ENCODE peak calls at places on chromosomes 4 and X, in seven cellular contexts. R, L, K, M, P, J and A are unnamed samples.

GRCh38 chr4:18441676-18442075 is 420.1 kb upstream of the LCORL start:
- DNase-seq in P (no peak), J (no peak), R (no peak), M (no peak), L (no peak), K (no peak), A (no peak)

GRCh38 chr4:186760576-186760975 is 36.9 kb upstream of the FAT1 start:
- DNase-seq in R (peak), J (no peak), L (no peak), M (no peak), K (no peak), P (no peak), A (no peak)

GRCh38 chr4:87423313-87424031 is 1.1 kb downstream of the NUDT9 start:
- DNase-seq in R (peak), P (no peak), J (peak), M (no peak), K (peak), L (no peak), A (no peak)

GRCh38 chr4:168886361-168886760 is 123.7 kb downstream of the CBR4 start:
- DNase-seq in P (no peak), K (no peak), J (no peak), L (no peak), M (no peak), R (peak), A (no peak)

GRCh38 chr4:141605425-141605856 is 30.9 kb upstream of the IL15 start:
- DNase-seq in K (no peak), J (no peak), R (no peak), M (no peak), L (no peak), P (no peak), A (no peak)

GRCh38 chr4:53477038-53477565 is 99.7 kb downstream of the FIP1L1 start:
- DNase-seq in L (no peak), M (no peak), J (no peak), R (no peak), K (peak), P (no peak), A (no peak)

GRCh38 chr4:70705146-70705855 is 16.5 kb upstream of the RUFY3 start:
- DNase-seq in K (peak), L (peak), R (peak), M (peak), J (peak), P (peak), A (peak)

GRCh38 chr4:54255881-54256280 is 26.8 kb downstream of the PDGFRA start:
- DNase-seq in K (no peak), L (peak), J (no peak), M (no peak), P (no peak), R (no peak), A (no peak)

GRCh38 chr4:30904593-30904992 is 184.4 kb downstream of the PCDH7 start:
- DNase-seq in P (no peak), J (no peak), K (no peak), R (no peak), L (no peak), M (no peak), A (no peak)

GRCh38 chr4:39032218-39033085 is at the start of gene TMEM156:
- DNase-seq in L (no peak), M (no peak), R (peak), J (peak), K (no peak), P (no peak), A (no peak)

GRCh38 chr4:88457307-88458090 is 580 bp downstream of the HERC5 start:
- DNase-seq in J (peak), R (peak), K (peak), M (no peak), L (peak), P (peak), A (no peak)

GRCh38 chr4:6349896-6350295 is 80.2 kb downstream of the WFS1 start:
- DNase-seq in J (no peak), M (no peak), P (no peak), R (peak), L (no peak), K (no peak), A (no peak)

GRCh38 chr4:28548549-28548948 is 1687.9 kb downstream of the STIM2 start:
- DNase-seq in J (no peak), M (no peak), R (no peak), P (no peak), K (peak), L (no peak), A (no peak)

GRCh38 chrX:55144697-55145096 is 55.9 kb downstream of the PAGE2 start:
- DNase-seq in J (no peak), M (no peak), L (no peak), P (no peak), K (no peak), R (no peak), A (no peak)

GRCh38 chr4:7817877-7818675 is 121.6 kb downstream of the AFAP1 start:
- DNase-seq in R (no peak), M (no peak), J (no peak), K (no peak), P (no peak), L (no peak), A (no peak)

GRCh38 chrX:104854790-104855340 is 288.9 kb downstream of the IL1RAPL2 start:
- DNase-seq in M (no peak), K (no peak), P (no peak), R (peak), L (no peak), J (no peak), A (no peak)

GRCh38 chr4:55297346-55297745 is 48.7 kb upstream of the SRD5A3 start:
- DNase-seq in J (no peak), M (no peak), L (no peak), R (peak), P (no peak), K (no peak), A (no peak)

GRCh38 chrX:110563276-110563675 is 204.6 kb downstream of the RTL9 start:
- DNase-seq in J (no peak), L (no peak), K (no peak), P (no peak), R (peak), M (no peak), A (no peak)

GRCh38 chr4:45079616-45080015 is 353.3 kb upstream of the GNPDA2 start:
- DNase-seq in L (no peak), M (no peak), P (no peak), K (no peak), J (no peak), R (no peak), A (no peak)

GRCh38 chr4:57265831-57266582 is 155.8 kb upstream of the IGFBP7 start:
- DNase-seq in K (peak), P (no peak), L (no peak), J (no peak), R (no peak), M (no peak), A (no peak)
- H3K4me3 ChIP-seq in K (no peak), P (no peak), L (no peak), J (no peak), R (no peak), M (no peak), A (no peak)

GRCh38 chrX:135977611-135978010 is 3.8 kb upstream of the MMGT1 start:
- DNase-seq in J (no peak), M (no peak), R (peak), L (no peak), P (peak), K (no peak), A (peak)

GRCh38 chrX:135973548-135974278 is at the start of gene MMGT1:
- DNase-seq in J (peak), K (peak), L (peak), R (peak), M (peak), P (peak), A (peak)

GRCh38 chrX:135975421-135975820 is 1.6 kb upstream of the MMGT1 start:
- DNase-seq in J (no peak), P (no peak), R (no peak), K (no peak), M (no peak), L (no peak), A (no peak)

GRCh38 chrX:135973025-135973547 is 702 bp downstream of the MMGT1 start:
- DNase-seq in M (no peak), R (peak), J (peak), L (no peak), P (peak), K (no peak), A (no peak)

GRCh38 chrX:135974279-135974856 is 580 bp upstream of the MMGT1 start:
- DNase-seq in M (peak), L (peak), P (peak), R (peak), K (peak), J (peak), A (no peak)
- H3K4me3 ChIP-seq in M (no peak), L (peak), P (peak), R (peak), K (peak), J (peak), A (peak)

GRCh38 chrX:47278684-47279083 is 45.9 kb downstream of the USP11 start:
- DNase-seq in M (no peak), P (peak), R (peak), K (no peak), L (no peak), J (no peak), A (no peak)

GRCh38 chrX:47285762-47286320 is 53.0 kb downstream of the USP11 start:
- DNase-seq in M (no peak), R (no peak), L (no peak), K (no peak), J (no peak), P (no peak), A (no peak)

GRCh38 chrX:47283015-47283771 is 50.4 kb downstream of the USP11 start:
- DNase-seq in M (no peak), R (peak), P (no peak), K (no peak), J (peak), L (no peak), A (no peak)
- H3K4me3 ChIP-seq in M (no peak), R (no peak), P (no peak), K (no peak), J (no peak), L (no peak), A (no peak)

GRCh38 chr4:139692300-139693012 is 26.8 kb downstream of the MGST2 start:
- DNase-seq in L (no peak), K (peak), J (peak), R (no peak), M (no peak), P (no peak), A (no peak)
- H3K4me3 ChIP-seq in L (no peak), K (no peak), J (no peak), R (no peak), M (no peak), P (no peak), A (no peak)

GRCh38 chr4:110618091-110619000 is 4.5 kb downstream of the PITX2 start:
- DNase-seq in K (peak), R (no peak), J (no peak), P (no peak), M (no peak), L (peak), A (peak)
- H3K4me3 ChIP-seq in K (peak), R (no peak), J (no peak), P (no peak), M (no peak), L (peak), A (no peak)

DNA sequence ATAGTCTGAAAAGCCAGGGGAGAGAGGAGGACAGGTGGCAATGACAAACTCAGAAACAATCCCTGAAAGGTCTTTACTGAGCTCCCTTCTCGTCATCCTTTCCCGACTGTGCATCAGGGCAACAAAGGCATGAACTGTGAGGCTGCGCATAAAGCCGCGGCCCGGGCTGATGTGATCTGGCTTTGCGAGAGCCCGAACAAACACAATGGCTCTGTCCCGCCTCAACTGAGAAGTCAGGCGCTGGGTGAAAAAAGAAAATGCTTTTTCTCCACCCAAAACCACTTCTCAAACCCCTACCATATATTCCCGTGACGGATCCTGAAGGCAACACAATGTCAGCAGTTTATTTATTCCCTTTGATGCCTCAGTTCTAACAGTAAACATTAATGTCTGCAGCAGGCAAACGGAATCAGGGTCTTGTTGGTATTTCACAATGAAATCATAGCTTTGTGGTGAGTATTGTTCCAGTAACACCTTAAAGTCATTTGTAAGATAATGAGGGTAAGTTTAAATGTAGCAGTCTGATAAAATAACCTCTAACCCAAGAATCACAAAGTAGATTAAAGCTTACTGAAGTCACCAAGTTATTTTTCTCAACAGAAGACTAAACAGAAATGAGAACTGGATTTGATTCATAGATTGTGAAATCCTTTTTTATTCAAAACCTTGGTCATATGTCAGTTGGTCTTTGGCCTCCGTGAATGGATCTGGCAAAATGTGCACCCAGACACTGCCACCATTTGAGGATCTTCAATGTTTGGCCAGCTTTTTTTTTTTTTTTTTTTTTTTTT is 67.4 kb downstream of the APBB2 start:
- DNase-seq in K (no peak), L (peak), J (no peak), M (no peak), R (peak), P (no peak), A (no peak)
- H3K4me3 ChIP-seq in K (no peak), L (peak), J (no peak), M (no peak), R (no peak), P (no peak), A (no peak)

DNA sequence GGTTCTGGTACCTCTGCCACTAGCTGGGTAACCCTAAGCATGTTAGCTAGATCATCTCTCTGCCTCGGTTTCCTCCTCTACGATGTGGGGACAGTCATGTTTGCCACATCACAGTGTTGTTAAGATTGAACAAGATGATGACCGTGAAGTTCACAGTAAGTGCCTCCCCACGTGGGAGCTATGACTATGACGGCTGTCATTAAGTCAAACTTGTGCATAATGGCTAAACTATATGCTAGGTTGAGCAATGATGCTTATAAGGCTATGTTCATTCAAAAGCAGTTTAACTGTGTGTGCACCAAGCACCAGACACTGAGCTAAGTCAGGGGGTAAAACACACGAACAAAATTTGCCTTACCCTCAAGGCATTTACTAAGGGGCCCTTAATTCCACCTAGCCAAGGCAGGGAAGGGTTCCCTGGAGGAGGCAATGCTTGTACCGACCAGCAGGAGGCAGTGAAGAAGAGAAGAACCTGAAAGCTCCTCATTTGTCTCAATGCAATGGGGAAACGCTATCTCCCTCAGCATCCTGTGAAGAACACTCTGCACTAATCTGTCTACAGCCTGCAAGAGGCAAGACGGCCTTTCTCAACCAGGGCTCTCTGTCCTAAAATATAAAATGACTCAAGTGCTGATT is 52.9 kb downstream of the MAP7D2 start:
- DNase-seq in L (no peak), M (no peak), J (peak), P (no peak), R (no peak), K (peak), A (no peak)
- H3K4me3 ChIP-seq in L (no peak), M (no peak), J (no peak), P (no peak), R (no peak), K (no peak), A (no peak)

GRCh38 chrX:155900765-155901164 is 19.6 kb downstream of the VAMP7 start:
- DNase-seq in K (no peak), L (no peak), J (no peak), M (no peak), R (no peak), P (no peak), A (no peak)

GRCh38 chrX:155896512-155896911 is 15.4 kb downstream of the VAMP7 start:
- DNase-seq in J (peak), K (no peak), M (no peak), L (no peak), R (no peak), P (no peak), A (peak)

GRCh38 chrX:155893513-155893912 is 12.4 kb downstream of the VAMP7 start:
- DNase-seq in M (no peak), K (no peak), P (no peak), J (peak), R (no peak), L (no peak), A (no peak)

DNA sequence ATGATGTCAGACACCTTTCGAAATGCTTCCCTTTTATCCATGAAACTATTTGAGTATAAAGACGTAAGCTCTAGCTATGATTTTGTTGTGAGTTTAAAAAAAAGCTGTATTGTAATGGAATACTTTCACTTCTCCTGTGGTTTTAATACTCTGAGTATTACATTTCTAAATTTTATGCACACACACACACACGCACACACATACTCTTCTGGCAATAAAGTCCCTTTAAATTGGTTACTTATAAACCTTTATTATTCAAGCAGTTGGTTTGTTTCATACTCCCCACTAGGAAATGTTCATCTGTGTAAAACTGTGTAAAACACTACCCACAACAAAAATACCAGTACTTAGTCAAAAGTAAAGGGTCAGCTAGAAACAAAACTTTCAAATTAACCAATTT is 18.2 kb downstream of the VAMP7 start:
- DNase-seq in L (no peak), J (no peak), R (no peak), K (no peak), M (no peak), P (no peak), A (no peak)
- H3K4me3 ChIP-seq in L (no peak), J (no peak), R (no peak), K (no peak), M (no peak), P (no peak), A (no peak)